ENCODE peak calls at places on chromosome 12, in eight cellular contexts. A is cardiac fibroblast; F is amniotic stem cell; E is stimulated activated effector memory CD8-positive, alpha-beta T cell treated with anti-CD3 and anti-CD28 coated beads, Interleukin-12 subunit alpha, Interleukin-12 subunit beta, amount 100 ng/mL, for 72 hours; D is WTC11; O is HEK293T; G is central memory CD4-positive, alpha-beta T cell; B is HFFc6. R is an unnamed sample.

GRCh38 chr12:121295123-121295745 is 1.3 kb downstream of the CAMKK2 start:
- DNase-seq in A (no peak), D (no peak), G (no peak), B (no peak), O (peak), F (no peak), E (no peak), R (no peak)

GRCh38 chr12:7907009-7907408 is 29.0 kb downstream of the SLC2A3 start:
- DNase-seq in G (no peak), F (no peak), B (no peak), A (peak), E (no peak), D (peak), O (peak), R (no peak)

GRCh38 chr12:115354007-115354452 is 670.1 kb upstream of the TBX3 start:
- DNase-seq in F (peak), O (no peak), D (no peak), B (peak), A (peak), E (no peak), G (no peak), R (no peak)

GRCh38 chr12:110371408-110372055 is 32.0 kb downstream of the ANAPC7 start:
- DNase-seq in D (no peak), G (no peak), B (no peak), A (peak), F (no peak), E (no peak), O (no peak), R (peak)

GRCh38 chr12:98440165-98440581 is 75.2 kb upstream of the TMPO start:
- DNase-seq in G (no peak), F (peak), E (no peak), A (peak), O (no peak), D (no peak), B (peak), R (no peak)

GRCh38 chr12:52294803-52295202 is 3.5 kb upstream of the KRT81 start:
- DNase-seq in B (no peak), F (no peak), O (no peak), G (no peak), D (no peak), E (no peak), A (no peak), R (no peak)

GRCh38 chr12:97982684-97983083 is 520.1 kb downstream of the RMST start:
- DNase-seq in O (no peak), F (no peak), D (no peak), A (no peak), B (no peak), E (no peak), G (no peak), R (no peak)

GRCh38 chr12:40286583-40286982 is 61.8 kb downstream of the LRRK2 start:
- DNase-seq in F (no peak), D (no peak), G (no peak), E (no peak), B (no peak), A (peak), O (no peak), R (no peak)

GRCh38 chr12:123494124-123494843 is 36.3 kb downstream of the SNRNP35 start:
- DNase-seq in G (no peak), D (no peak), O (no peak), B (no peak), A (no peak), E (no peak), F (no peak), R (no peak)

R was measured in NCI-H1436 treated with DMSO at 0.1 percent for 48 hours.